ENCODE peak calls at places on chromosome 7, in five cellular contexts. E, W, K, L and B are unnamed samples. For H3K4me1, the result is how much of the 10 kb centered on the place peaks cover.

GRCh38 chr7:7529328-7529727 is 6.3 kb downstream of the COL28A1 start:
- DNase-seq in W (no peak), L (no peak), E (peak), K (no peak), B (no peak)

GRCh38 chr7:79921976-79922375 is 212.7 kb upstream of the GNAI1 start:
- DNase-seq in K (no peak), L (no peak), E (no peak), W (no peak), B (no peak)

GRCh38 chr7:50644586-50644985 is 79.4 kb upstream of the DDC start:
- DNase-seq in E (no peak), L (no peak), K (no peak), W (no peak), B (no peak)

GRCh38 chr7:51467384-51468017 is 150.9 kb upstream of the COBL start:
- DNase-seq in W (no peak), L (no peak), E (no peak), K (no peak), B (no peak)

GRCh38 chr7:45182856-45183710 is 25.5 kb downstream of the RAMP3 start:
- DNase-seq in W (peak), K (no peak), E (no peak), L (no peak), B (peak)

GRCh38 chr7:19122018-19122588 is 4.7 kb upstream of the TWIST1 start:
- DNase-seq in L (no peak), K (no peak), W (no peak), E (no peak), B (no peak)

GRCh38 chr7:151725844-151726770 is 150.8 kb downstream of the PRKAG2 start:
- DNase-seq in E (no peak), K (no peak), L (no peak), W (no peak), B (no peak)

GRCh38 chr7:129786825-129787563 is 165.8 kb downstream of the UBE2H start:
- DNase-seq in W (no peak), L (no peak), K (no peak), E (no peak), B (no peak)

GRCh38 chr7:124155400-124156022 is 122.6 kb upstream of the TMEM229A start:
- DNase-seq in L (no peak), E (no peak), W (no peak), K (no peak), B (no peak)

GRCh38 chr7:64907641-64908326 is 4.7 kb downstream of the ZNF273 start:
- DNase-seq in E (no peak), K (no peak), L (no peak), W (no peak), B (no peak)

GRCh38 chr7:143901360-143901709 is 641 bp downstream of the TCAF1 start:
- DNase-seq in W (peak), L (peak), K (no peak), E (peak), B (no peak)

GRCh38 chr7:142887282-142888015 is 1.9 kb upstream of the TRPV6 start:
- DNase-seq in K (no peak), E (no peak), W (no peak), L (no peak), B (no peak)

GRCh38 chr7:137628211-137628610 is 218.6 kb downstream of the DGKI start:
- DNase-seq in L (no peak), K (no peak), E (no peak), W (no peak), B (no peak)

GRCh38 chr7:151012921-151013347 is 11.4 kb downstream of the ATG9B start:
- DNase-seq in L (no peak), E (no peak), K (no peak), W (peak), B (no peak)

GRCh38 chr7:128266891-128267839 is 26.1 kb downstream of the LEP start:
- DNase-seq in L (peak), W (peak), E (peak), K (no peak), B (no peak)

GRCh38 chr7:66016131-66016461 is 34.1 kb upstream of the GUSB start:
- DNase-seq in L (no peak), E (no peak), K (no peak), W (no peak), B (no peak)

GRCh38 chr7:24668922-24669635 is 88.2 kb downstream of the GSDME start:
- DNase-seq in W (no peak), E (no peak), K (no peak), L (no peak), B (no peak)

GRCh38 chr7:41869091-41869490 is 166.2 kb upstream of the INHBA start:
- DNase-seq in W (no peak), E (no peak), K (no peak), L (no peak), B (no peak)

GRCh38 chr7:134946260-134946659 is 40.0 kb upstream of the AGBL3 start:
- DNase-seq in E (no peak), K (no peak), L (no peak), W (no peak), B (no peak)

GRCh38 chr7:104891949-104892348 is 122.1 kb upstream of the KMT2E start:
- DNase-seq in W (no peak), K (no peak), E (no peak), L (no peak), B (no peak)

GRCh38 chr7:112853429-112853828 is 63.2 kb upstream of the TMEM168 start:
- DNase-seq in K (no peak), W (no peak), L (no peak), E (no peak), B (no peak)

GRCh38 chr7:102024769-102025391 is 207.5 kb downstream of the CUX1 start:
- DNase-seq in W (no peak), E (no peak), L (peak), K (no peak), B (no peak)

GRCh38 chr7:142811154-142811737 is 40.5 kb downstream of the PRSS2 start:
- DNase-seq in K (no peak), W (no peak), E (no peak), L (no peak), B (no peak)

GRCh38 chr7:22114440-22114981 is 168.8 kb upstream of the CDCA7L start:
- DNase-seq in K (no peak), W (no peak), E (no peak), L (peak), B (peak)

GRCh38 chr7:12821746-12822145 is 134.3 kb downstream of the ARL4A start:
- DNase-seq in L (no peak), E (no peak), K (no peak), W (no peak), B (no peak)

GRCh38 chr7:140696024-140696678 is 357 bp upstream of the NDUFB2 start:
- DNase-seq in L (peak), W (peak), E (peak), K (peak), B (peak)

GRCh38 chr7:95684037-95684436 is 87.7 kb upstream of the PDK4 start:
- DNase-seq in E (no peak), K (no peak), L (no peak), W (no peak), B (no peak)

GRCh38 chr7:157312941-157313340 is 23.9 kb upstream of the DNAJB6 start:
- DNase-seq in L (no peak), W (no peak), K (no peak), E (no peak), B (no peak)

GRCh38 chr7:157306836-157307533 is 29.8 kb upstream of the DNAJB6 start:
- DNase-seq in L (no peak), K (no peak), E (no peak), W (no peak), B (no peak)

GRCh38 chr7:157310676-157311185 is 26.1 kb upstream of the DNAJB6 start:
- DNase-seq in E (no peak), K (no peak), W (no peak), L (no peak), B (no peak)

GRCh38 chr7:157307534-157307838 is 29.3 kb upstream of the DNAJB6 start:
- DNase-seq in W (no peak), E (no peak), K (no peak), L (no peak), B (no peak)

DNA sequence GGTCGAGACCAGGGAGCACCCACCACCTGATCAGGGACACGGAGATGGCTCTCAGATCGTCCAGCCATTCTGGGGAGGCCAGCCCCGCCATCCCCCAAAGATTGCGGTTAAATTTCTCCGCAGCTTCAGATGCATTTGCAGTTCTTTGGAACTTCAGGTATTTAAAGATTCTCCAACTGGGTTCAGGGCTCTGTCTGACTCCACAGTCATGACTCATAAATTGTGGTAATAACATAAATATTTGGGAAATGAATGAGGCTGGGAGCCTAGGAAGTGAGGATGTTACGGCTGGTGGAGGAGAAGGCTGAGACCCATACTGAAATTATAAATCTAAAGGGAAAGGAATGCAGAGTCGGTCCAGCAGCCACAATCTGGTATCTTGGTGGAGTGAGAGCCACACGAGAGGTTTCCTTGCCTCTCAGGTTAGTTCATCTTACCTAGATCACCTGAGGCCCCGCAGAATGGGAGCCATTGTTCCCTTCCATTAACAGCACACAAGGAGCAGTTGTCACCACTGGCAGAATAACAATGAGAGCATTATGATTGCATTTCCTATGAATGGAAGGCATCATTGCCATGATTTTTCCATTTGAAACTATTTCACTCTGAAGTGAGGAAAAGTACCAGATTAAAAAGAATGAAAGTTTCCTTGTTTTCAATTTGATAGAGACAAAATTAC is 26.7 kb upstream of the DNAJB6 start:
- DNase-seq in K (no peak), L (no peak), E (no peak), W (no peak), B (no peak)
- H3K27ac ChIP-seq in K (no peak), L (no peak), E (no peak), W (no peak), B (no peak)

DNA sequence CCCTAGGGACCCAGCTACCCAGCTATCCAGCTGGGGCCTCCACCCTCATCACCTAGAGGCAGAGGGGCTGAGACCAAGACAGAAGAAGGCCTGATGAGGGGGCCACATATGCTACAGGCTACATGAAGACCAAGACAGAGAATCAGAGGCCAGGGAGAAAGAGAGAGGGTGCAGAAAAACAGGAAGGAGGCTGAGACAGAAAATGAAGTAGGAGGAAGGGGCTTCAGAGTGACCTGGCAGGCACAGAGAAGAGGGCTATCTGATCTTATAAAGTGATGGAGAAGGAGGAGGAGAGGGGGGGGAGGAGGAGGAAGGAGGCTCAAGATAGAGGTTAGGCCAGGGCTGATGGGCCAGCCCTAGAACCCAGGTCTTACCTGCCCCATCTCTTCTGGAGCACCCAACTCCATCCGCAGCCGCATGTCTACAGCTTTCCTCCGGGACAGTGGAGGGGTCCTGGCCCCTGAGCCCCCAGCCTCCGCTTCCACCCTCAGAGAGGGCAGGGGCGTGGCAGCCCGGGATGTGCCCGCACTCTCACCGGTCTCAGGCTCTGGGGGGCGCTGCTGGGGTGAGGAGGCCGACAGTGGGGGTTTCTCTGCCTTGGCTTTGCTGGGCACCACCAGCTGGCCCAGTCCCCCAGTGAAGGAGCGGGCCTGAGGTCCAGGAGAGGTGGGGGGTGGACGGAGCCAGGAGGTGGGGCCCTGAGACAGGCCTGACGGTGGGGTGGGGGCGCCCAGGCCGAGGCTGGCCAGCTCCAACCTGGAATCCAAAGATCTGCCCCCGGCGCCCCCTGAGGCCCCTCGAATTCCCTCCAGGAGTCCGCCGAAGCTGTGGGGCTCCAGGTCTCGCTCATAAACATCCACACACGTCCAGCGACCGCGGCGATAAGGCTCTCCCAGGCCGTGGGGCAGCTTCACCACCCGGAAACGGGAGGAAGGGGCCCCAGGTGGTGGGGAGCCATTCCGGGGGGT is 1.8 kb downstream of the TSC22D4 start:
- DNase-seq in E (no peak), L (no peak), W (no peak), K (no peak), B (no peak)
- H3K4me1 ChIP-seq in E (under half), L (half or more), W (half or more), K (half or more), B (under half)

GRCh38 chr7:84111842-84112241 is 82.7 kb downstream of the SEMA3A start:
- DNase-seq in E (no peak), L (no peak), W (no peak), K (no peak), B (no peak)

GRCh38 chr7:84110400-84110799 is 84.2 kb downstream of the SEMA3A start:
- DNase-seq in K (no peak), L (no peak), W (no peak), E (no peak), B (no peak)

GRCh38 chr7:84113906-84114875 is 80.4 kb downstream of the SEMA3A start:
- DNase-seq in E (no peak), L (no peak), K (no peak), W (no peak), B (no peak)

GRCh38 chr7:84113286-84113685 is 81.3 kb downstream of the SEMA3A start:
- DNase-seq in W (no peak), L (no peak), K (no peak), E (no peak), B (no peak)

DNA sequence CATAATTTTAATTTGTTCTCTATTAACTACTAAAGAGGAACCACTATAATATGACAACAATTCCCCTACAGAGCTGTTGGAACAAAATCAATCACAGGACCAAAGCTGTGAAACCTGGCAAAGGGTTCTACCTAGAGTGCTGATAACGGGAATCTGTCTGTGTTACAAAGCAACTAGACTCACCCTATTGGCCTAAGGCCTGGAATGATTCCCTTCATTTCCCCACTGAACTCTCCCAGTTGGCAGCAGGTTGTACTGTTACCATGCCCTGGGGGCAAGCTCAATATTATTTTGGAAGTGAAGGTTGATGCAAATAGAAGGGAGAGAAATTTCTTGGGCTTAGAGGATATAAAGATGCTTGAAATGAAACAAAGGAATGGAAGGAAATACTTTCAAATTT is 81.8 kb downstream of the SEMA3A start:
- DNase-seq in W (no peak), E (no peak), L (no peak), K (no peak), B (no peak)
- H3K27ac ChIP-seq in W (peak), E (no peak), L (no peak), K (peak), B (no peak)

GRCh38 chr7:130937830-130938229 is 203.8 kb upstream of the KLF14 start:
- DNase-seq in L (no peak), K (no peak), W (no peak), E (no peak), B (no peak)

GRCh38 chr7:130938661-130939060 is 204.7 kb upstream of the KLF14 start:
- DNase-seq in E (no peak), W (no peak), K (no peak), L (no peak), B (no peak)

GRCh38 chr7:130935564-130936157 is 201.7 kb upstream of the KLF14 start:
- DNase-seq in L (no peak), W (no peak), K (no peak), E (no peak), B (no peak)

GRCh38 chr7:130937016-130937415 is 203.0 kb upstream of the KLF14 start:
- DNase-seq in W (no peak), E (no peak), L (no peak), K (no peak), B (no peak)

DNA sequence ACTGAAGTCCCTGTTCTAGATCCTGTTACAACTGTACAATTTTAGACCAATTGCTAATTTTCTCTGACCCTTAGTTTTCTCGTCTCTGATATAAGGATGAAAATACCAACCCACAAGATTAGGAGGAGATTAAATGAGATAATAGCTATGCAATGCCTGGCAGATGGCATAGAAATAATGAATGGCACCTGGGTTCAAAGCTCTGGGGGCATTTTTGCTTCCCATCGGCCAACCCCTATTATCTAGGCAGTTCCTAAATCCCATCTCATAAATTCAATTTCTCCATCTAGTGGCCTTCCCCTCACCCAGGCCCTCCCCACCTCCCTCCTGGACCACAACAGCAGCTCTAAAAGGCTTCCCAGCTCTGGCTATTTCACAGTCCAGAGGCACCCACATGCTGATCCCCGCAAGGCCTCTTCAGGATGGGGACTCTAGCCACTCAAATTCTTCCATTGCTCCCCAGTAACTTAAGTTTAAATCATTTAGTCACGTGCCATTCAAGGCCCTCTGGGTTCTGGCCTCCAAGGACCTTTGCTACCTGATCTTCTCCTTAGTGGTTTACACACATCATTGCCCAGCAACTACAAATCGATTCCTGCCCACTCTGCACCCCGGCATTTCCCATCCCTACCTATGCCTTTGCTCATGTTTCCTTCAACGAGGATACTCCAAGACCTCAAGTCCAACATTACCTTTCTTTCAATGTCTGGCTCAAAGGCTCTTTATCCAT is 202.4 kb upstream of the KLF14 start:
- DNase-seq in E (no peak), K (no peak), W (no peak), L (no peak), B (no peak)
- H3K4me1 ChIP-seq in E (under half), K (half or more), W (under half), L (under half), B (under half)

GRCh38 chr7:149714081-149714909 is 59.1 kb downstream of the ZNF467 start:
- DNase-seq in W (peak), L (peak), K (peak), E (peak), B (peak)
- H3K27ac ChIP-seq in W (peak), L (peak), K (peak), E (peak), B (peak)

GRCh38 chr7:55523366-55523765 is 48.9 kb downstream of the VOPP1 start:
- DNase-seq in L (no peak), E (no peak), K (no peak), W (no peak), B (no peak)

GRCh38 chr7:55521543-55522267 is 50.6 kb downstream of the VOPP1 start:
- DNase-seq in L (no peak), K (no peak), W (no peak), E (no peak), B (no peak)

GRCh38 chr7:55520426-55521140 is 51.7 kb downstream of the VOPP1 start:
- DNase-seq in L (no peak), W (no peak), K (no peak), E (no peak), B (no peak)

GRCh38 chr7:55524558-55525310 is 47.6 kb downstream of the VOPP1 start:
- DNase-seq in L (no peak), K (no peak), W (no peak), E (no peak), B (no peak)

GRCh38 chr7:55522268-55522902 is 49.9 kb downstream of the VOPP1 start:
- DNase-seq in E (no peak), L (no peak), W (no peak), K (no peak), B (no peak)
- H3K4me1 ChIP-seq in E (under half), L (under half), W (under half), K (under half), B (under half)

DNA sequence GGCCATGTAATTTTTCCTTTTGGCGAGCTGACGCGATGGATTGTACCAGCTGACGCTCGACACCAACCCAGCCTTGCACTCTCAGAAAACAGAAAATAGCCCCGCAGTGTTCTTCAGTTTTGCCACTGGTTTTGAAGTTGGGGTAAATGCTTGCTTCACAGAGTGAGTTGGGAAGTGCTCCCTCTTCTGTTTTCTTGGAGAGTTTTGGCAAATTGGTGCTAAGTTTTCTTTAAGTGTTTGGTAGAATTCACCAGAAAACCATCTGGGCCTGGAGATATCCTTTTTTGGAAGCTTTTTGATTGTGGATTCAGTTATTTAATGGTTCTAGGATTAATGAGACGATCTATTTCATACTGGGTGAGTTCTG is 252.8 kb downstream of the ELFN1 start:
- DNase-seq in W (no peak), K (no peak), L (no peak), E (no peak), B (no peak)
- H3K27ac ChIP-seq in W (no peak), K (no peak), L (no peak), E (no peak), B (no peak)